ENCODE peak calls at places on chromosomes 13 and 19, in five cellular contexts. P is tibial artery; X is thyroid gland; T is CD8-positive, alpha-beta T cell; O is cardiac muscle cell. L is an unnamed sample.

GRCh38 chr13:80430561-80430960 is 89.6 kb upstream of the SPRY2 start:
- DNase-seq in O (no peak), X (no peak), T (no peak), P (no peak), L (no peak)

GRCh38 chr19:37655689-37656491 is 625 bp upstream of the ZFP30 start:
- DNase-seq in T (peak), O (peak), X (peak), P (peak), L (peak)

GRCh38 chr13:46492946-46493345 is 60.0 kb upstream of the LRCH1 start:
- DNase-seq in T (no peak), O (peak), P (no peak), X (no peak), L (no peak)

GRCh38 chr19:4084547-4084877 is 17.8 kb upstream of the ZBTB7A start:
- DNase-seq in T (no peak), O (no peak), P (no peak), X (no peak), L (no peak)

GRCh38 chr19:12838182-12838890 is at the start of gene MAST1:
- DNase-seq in O (peak), X (peak), P (no peak), T (no peak), L (peak)

GRCh38 chr13:45601680-45602079 is 13.9 kb downstream of the ERICH6B start:
- DNase-seq in T (no peak), O (no peak), P (no peak), X (no peak), L (no peak)

GRCh38 chr13:89375839-89376238 is 1704.7 kb downstream of the SLITRK5 start:
- DNase-seq in P (no peak), X (no peak), O (no peak), T (no peak), L (no peak)

GRCh38 chr19:50478901-50479715 is 2.5 kb upstream of the GARIN5A start:
- DNase-seq in X (no peak), P (no peak), O (peak), T (no peak), L (no peak)

GRCh38 chr13:57137631-57138030 is 3.1 kb upstream of the PRR20A start:
- DNase-seq in P (no peak), T (no peak), X (no peak), O (no peak), L (no peak)

GRCh38 chr19:10817291-10818038 is 18.5 kb downstream of the TMED1 start:
- DNase-seq in P (peak), O (no peak), T (no peak), X (peak), L (peak)

GRCh38 chr19:29904017-29904416 is 38.0 kb upstream of the URI1 start:
- DNase-seq in P (no peak), O (no peak), X (no peak), T (no peak), L (no peak)

GRCh38 chr13:32125221-32125621 is 93.6 kb downstream of the FRY start:
- DNase-seq in P (peak), T (no peak), O (no peak), X (no peak), L (no peak)

GRCh38 chr13:32125746-32126145 is 94.2 kb downstream of the FRY start:
- DNase-seq in T (no peak), O (no peak), P (no peak), X (no peak), L (no peak)

GRCh38 chr13:32126756-32127155 is 95.2 kb downstream of the FRY start:
- DNase-seq in X (no peak), P (no peak), T (no peak), O (no peak), L (no peak)

GRCh38 chr13:32126298-32126697 is 94.7 kb downstream of the FRY start:
- DNase-seq in T (no peak), X (no peak), O (no peak), P (no peak), L (no peak)

DNA sequence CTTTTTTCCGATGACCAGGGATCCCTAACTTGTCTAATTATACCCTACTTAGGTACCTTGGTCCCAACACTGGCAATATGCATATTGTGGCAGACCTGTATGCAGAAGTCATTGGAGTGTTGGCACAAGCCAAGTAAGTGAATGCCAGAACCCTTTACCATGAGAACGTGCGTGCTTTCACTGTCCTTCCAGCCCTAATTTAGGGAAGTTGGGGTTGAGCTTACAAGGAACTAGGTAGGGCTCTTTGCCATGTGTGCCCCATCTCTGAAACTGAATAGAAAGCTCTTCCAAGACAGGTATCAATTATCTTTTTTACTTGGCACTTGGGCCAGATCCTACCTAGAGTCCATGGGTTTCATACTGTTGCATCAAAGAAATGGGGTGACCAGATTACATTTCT is 93.2 kb downstream of the FRY start:
- DNase-seq in X (no peak), O (no peak), P (no peak), T (no peak), L (no peak)
- H3K27ac ChIP-seq in X (no peak), O (no peak), P (peak), T (no peak), L (peak)

GRCh38 chr19:54408627-54409026 is 6.6 kb upstream of the TTYH1 start:
- DNase-seq in P (no peak), X (no peak), O (no peak), T (no peak), L (no peak)

GRCh38 chr19:54407780-54408179 is 7.5 kb upstream of the TTYH1 start:
- DNase-seq in X (no peak), P (no peak), T (no peak), O (no peak), L (no peak)

GRCh38 chr19:54400913-54401312 is 14.4 kb upstream of the TTYH1 start:
- DNase-seq in O (no peak), T (no peak), P (no peak), X (no peak), L (no peak)

GRCh38 chr19:54403054-54403453 is 12.2 kb upstream of the TTYH1 start:
- DNase-seq in P (no peak), X (no peak), O (no peak), T (no peak), L (no peak)

DNA sequence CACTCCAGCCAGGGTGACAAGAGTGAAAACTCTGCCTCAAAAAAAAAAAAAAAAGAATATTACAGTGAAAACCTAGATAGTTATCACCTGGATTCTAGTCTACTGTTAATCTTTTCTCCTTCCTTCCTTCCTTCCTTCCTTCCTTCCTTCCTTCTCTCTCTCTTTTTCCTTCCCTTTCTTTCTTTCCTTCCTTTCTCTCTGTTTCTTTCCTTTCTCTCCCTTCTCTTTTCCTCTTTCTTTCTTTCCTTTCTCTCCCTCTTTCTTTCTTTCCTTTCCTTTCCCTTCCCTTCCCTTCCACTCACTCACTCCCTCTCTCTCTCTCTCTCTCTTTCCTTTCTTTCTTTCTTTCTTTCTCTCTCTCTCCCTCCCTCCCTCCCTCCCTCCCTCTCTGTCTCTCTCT is 9.6 kb upstream of the TTYH1 start:
- DNase-seq in P (no peak), X (no peak), T (no peak), O (no peak), L (no peak)
- H3K4me3 ChIP-seq in P (no peak), X (no peak), T (no peak), O (no peak), L (no peak)

GRCh38 chr19:57815247-57816075 is 748 bp upstream of the ZNF552 start:
- DNase-seq in O (no peak), P (no peak), T (no peak), X (no peak), L (peak)

GRCh38 chr19:57813919-57814504 is 701 bp downstream of the ZNF552 start:
- DNase-seq in X (peak), T (no peak), O (peak), P (no peak), L (no peak)

GRCh38 chr19:57814505-57815246 is at the start of gene ZNF552:
- DNase-seq in T (peak), P (peak), X (peak), O (peak), L (peak)

GRCh38 chr19:57816652-57817051 is 1.9 kb upstream of the ZNF552 start:
- DNase-seq in X (no peak), O (no peak), P (no peak), T (no peak), L (no peak)

GRCh38 chr19:57812201-57812600 is 2.5 kb downstream of the ZNF552 start:
- DNase-seq in P (no peak), T (no peak), O (no peak), X (no peak), L (no peak)
- H3K27ac ChIP-seq in P (no peak), T (no peak), O (no peak), X (no peak), L (peak)

GRCh38 chr13:42981853-42982252 is 10.2 kb downstream of the EPSTI1 start:
- DNase-seq in P (no peak), T (no peak), X (peak), O (no peak), L (no peak)
- H3K4me3 ChIP-seq in P (no peak), T (no peak), X (no peak), O (no peak), L (no peak)

DNA sequence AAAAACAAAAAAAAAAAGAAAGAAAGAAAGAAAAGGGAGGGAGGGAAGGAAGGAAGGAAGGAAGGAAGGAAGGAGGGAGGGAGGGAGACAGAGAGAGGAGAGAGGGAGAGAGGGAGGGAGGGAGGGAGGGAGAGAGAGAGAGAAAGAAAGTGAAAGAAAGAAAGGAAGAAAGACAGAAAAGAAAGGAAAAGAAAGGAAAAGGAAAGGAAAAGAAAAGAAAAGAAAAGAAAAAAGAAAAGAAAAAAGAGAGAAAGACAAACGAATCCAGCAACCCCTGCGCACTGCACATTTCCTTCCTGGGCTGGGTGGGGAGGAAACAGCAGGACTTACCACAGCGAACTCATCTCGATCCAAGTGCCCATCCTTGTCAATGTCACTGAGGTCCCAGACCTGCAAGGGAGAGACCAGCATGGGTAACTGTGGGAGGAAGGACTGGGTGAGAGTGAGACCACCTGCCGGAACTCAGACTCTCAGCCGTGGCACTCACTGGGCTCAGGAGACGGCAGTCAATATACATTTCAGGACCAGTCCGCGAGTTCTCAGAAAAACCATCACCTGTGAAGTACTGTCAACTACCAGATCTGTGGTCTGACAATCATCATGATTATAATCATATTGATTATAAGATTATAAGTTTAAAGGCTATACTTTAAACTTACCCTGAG is 43.3 kb downstream of the EPS15L1 start:
- DNase-seq in X (no peak), T (no peak), O (no peak), P (no peak), L (no peak)
- H3K27ac ChIP-seq in X (no peak), T (no peak), O (no peak), P (no peak), L (no peak)

GRCh38 chr19:49441210-49441959 is at the start of gene SLC17A7:
- DNase-seq in X (no peak), O (peak), T (no peak), P (peak), L (no peak)
- H3K4me3 ChIP-seq in X (no peak), O (peak), T (no peak), P (peak), L (peak)

GRCh38 chr19:55857149-55857548 is 20.8 kb downstream of the NLRP4 start:
- DNase-seq in X (no peak), P (no peak), O (no peak), T (no peak), L (no peak)

GRCh38 chr19:55858401-55858800 is 22.1 kb downstream of the NLRP4 start:
- DNase-seq in X (no peak), O (no peak), T (no peak), P (no peak), L (no peak)

GRCh38 chr19:55857974-55858373 is 21.6 kb downstream of the NLRP4 start:
- DNase-seq in T (no peak), X (no peak), P (no peak), O (no peak), L (no peak)

GRCh38 chr19:55855160-55855559 is 18.8 kb downstream of the NLRP4 start:
- DNase-seq in P (no peak), T (no peak), X (no peak), O (no peak), L (no peak)
- H3K27ac ChIP-seq in P (no peak), T (no peak), X (no peak), O (no peak), L (no peak)

L was measured in stomach.